ENCODE peak calls at places on chromosome 13, in five cellular contexts. K, C, V, G and L are unnamed samples.

GRCh38 chr13:78323040-78323439 is 280.3 kb downstream of the POU4F1 start:
- DNase-seq in G (no peak), C (no peak), V (no peak), K (no peak), L (no peak)

GRCh38 chr13:29503041-29503837 is 92.2 kb downstream of the SLC7A1 start:
- DNase-seq in G (no peak), C (no peak), V (no peak), K (peak), L (no peak)

GRCh38 chr13:39381456-39381855 is 221.5 kb downstream of the LHFPL6 start:
- DNase-seq in C (no peak), V (no peak), G (no peak), K (no peak), L (no peak)

GRCh38 chr13:45527699-45528462 is 63.1 kb downstream of the COG3 start:
- DNase-seq in K (peak), C (no peak), V (no peak), G (no peak), L (no peak)

GRCh38 chr13:109918179-109918651 is 131.8 kb upstream of the IRS2 start:
- DNase-seq in K (peak), C (no peak), V (no peak), G (no peak), L (no peak)

GRCh38 chr13:95749545-95749944 is 72.6 kb downstream of the DNAJC3 start:
- DNase-seq in K (no peak), V (no peak), C (no peak), G (no peak), L (no peak)

GRCh38 chr13:59452189-59452588 is 711.5 kb downstream of the DIAPH3 start:
- DNase-seq in V (peak), C (no peak), G (no peak), K (no peak), L (peak)

GRCh38 chr13:79393564-79394249 is 12.3 kb downstream of the RBM26 start:
- DNase-seq in C (no peak), G (peak), V (peak), K (no peak), L (peak)

GRCh38 chr13:95360464-95361097 is 59.3 kb upstream of the ABCC4 start:
- DNase-seq in V (no peak), C (no peak), G (no peak), K (no peak), L (no peak)

GRCh38 chr13:98978280-98978679 is 416 bp upstream of the DOCK9 start:
- DNase-seq in V (no peak), G (no peak), K (peak), C (no peak), L (no peak)

GRCh38 chr13:73849292-73849691 is 284.9 kb downstream of the KLF12 start:
- DNase-seq in C (no peak), G (peak), K (peak), V (no peak), L (no peak)

GRCh38 chr13:32278456-32278855 is 36.7 kb downstream of the ZAR1L start:
- DNase-seq in G (no peak), C (peak), K (peak), V (no peak), L (no peak)

GRCh38 chr13:24050292-24050711 is 110.2 kb upstream of the SPATA13 start:
- DNase-seq in K (peak), V (no peak), C (no peak), G (no peak), L (no peak)

GRCh38 chr13:43514326-43514725 is 272.4 kb downstream of the ENOX1 start:
- DNase-seq in V (no peak), K (no peak), C (no peak), G (no peak), L (no peak)

GRCh38 chr13:54486421-54487166 is 1458.0 kb downstream of the OLFM4 start:
- DNase-seq in G (no peak), K (no peak), V (no peak), C (no peak), L (no peak)